ENCODE peak calls at places on chromosomes 1 and 21, in ten cellular contexts. One of them, this sample, is unnamed.

GRCh38 chr1:208219659-208220282 is 24.4 kb downstream of the PLXNA2 start:
- DNase-seq in brain microvascular endothelial cell: peak; percentile 60
- DNase-seq in posterior cingulate gyrus: no peak
- DNase-seq in lower leg skin: no peak
- DNase-seq in midbrain: no peak
- DNase-seq in GM18507: no peak
- DNase-seq in stimulated activated CD4-positive, alpha-beta T cell treated with anti-CD3 and anti-CD28 coated beads, Interleukin-1b, Interleukin-23, amount 100 ng/mL, for 4 hours: no peak
- DNase-seq in RPMI8226: no peak
- DNase-seq in stomach: no peak
- DNase-seq in type B pancreatic cell: no peak
- DNase-seq in this sample: peak; percentile 86

GRCh38 chr1:62438163-62438562 is 1.3 kb downstream of the USP1 start:
- DNase-seq in brain microvascular endothelial cell: no peak
- DNase-seq in posterior cingulate gyrus: no peak
- DNase-seq in lower leg skin: no peak
- DNase-seq in midbrain: no peak
- DNase-seq in GM18507: no peak
- DNase-seq in stimulated activated CD4-positive, alpha-beta T cell treated with anti-CD3 and anti-CD28 coated beads, Interleukin-1b, Interleukin-23, amount 100 ng/mL, for 4 hours: no peak
- DNase-seq in RPMI8226: peak; percentile 25
- DNase-seq in stomach: no peak
- DNase-seq in type B pancreatic cell: no peak
- DNase-seq in this sample: no peak

GRCh38 chr1:155079210-155079486 is 511 bp downstream of the EFNA3 start:
- DNase-seq in brain microvascular endothelial cell: no peak
- DNase-seq in posterior cingulate gyrus: no peak
- DNase-seq in lower leg skin: no peak
- DNase-seq in midbrain: no peak
- DNase-seq in GM18507: no peak
- DNase-seq in stimulated activated CD4-positive, alpha-beta T cell treated with anti-CD3 and anti-CD28 coated beads, Interleukin-1b, Interleukin-23, amount 100 ng/mL, for 4 hours: no peak
- DNase-seq in RPMI8226: no peak
- DNase-seq in stomach: no peak
- DNase-seq in type B pancreatic cell: no peak
- DNase-seq in this sample: no peak

GRCh38 chr1:48916121-48917069 is 139.7 kb upstream of the BEND5 start:
- DNase-seq in brain microvascular endothelial cell: peak; percentile 20
- DNase-seq in posterior cingulate gyrus: no peak
- DNase-seq in lower leg skin: no peak
- DNase-seq in midbrain: peak; percentile 40
- DNase-seq in GM18507: no peak
- DNase-seq in stimulated activated CD4-positive, alpha-beta T cell treated with anti-CD3 and anti-CD28 coated beads, Interleukin-1b, Interleukin-23, amount 100 ng/mL, for 4 hours: no peak
- DNase-seq in RPMI8226: peak; percentile 41
- DNase-seq in stomach: no peak
- DNase-seq in type B pancreatic cell: no peak
- DNase-seq in this sample: no peak

GRCh38 chr1:115411388-115412063 is 73.5 kb upstream of the NGF start:
- DNase-seq in brain microvascular endothelial cell: peak; percentile 45
- DNase-seq in posterior cingulate gyrus: no peak
- DNase-seq in lower leg skin: peak; percentile 36
- DNase-seq in midbrain: no peak
- DNase-seq in GM18507: no peak
- DNase-seq in stimulated activated CD4-positive, alpha-beta T cell treated with anti-CD3 and anti-CD28 coated beads, Interleukin-1b, Interleukin-23, amount 100 ng/mL, for 4 hours: no peak
- DNase-seq in RPMI8226: no peak
- DNase-seq in stomach: no peak
- DNase-seq in type B pancreatic cell: no peak
- DNase-seq in this sample: no peak

GRCh38 chr1:92886886-92887419 is 55.1 kb downstream of the RPL5 start:
- DNase-seq in brain microvascular endothelial cell: no peak
- DNase-seq in posterior cingulate gyrus: no peak
- DNase-seq in lower leg skin: no peak
- DNase-seq in midbrain: no peak
- DNase-seq in GM18507: no peak
- DNase-seq in stimulated activated CD4-positive, alpha-beta T cell treated with anti-CD3 and anti-CD28 coated beads, Interleukin-1b, Interleukin-23, amount 100 ng/mL, for 4 hours: no peak
- DNase-seq in RPMI8226: no peak
- DNase-seq in stomach: peak; percentile 67
- DNase-seq in type B pancreatic cell: no peak
- DNase-seq in this sample: no peak

GRCh38 chr1:201608635-201609395 is 69.9 kb downstream of the NAV1 start:
- DNase-seq in brain microvascular endothelial cell: no peak
- DNase-seq in posterior cingulate gyrus: peak; percentile 23
- DNase-seq in lower leg skin: no peak
- DNase-seq in midbrain: no peak
- DNase-seq in GM18507: no peak
- DNase-seq in stimulated activated CD4-positive, alpha-beta T cell treated with anti-CD3 and anti-CD28 coated beads, Interleukin-1b, Interleukin-23, amount 100 ng/mL, for 4 hours: no peak
- DNase-seq in RPMI8226: no peak
- DNase-seq in stomach: no peak
- DNase-seq in type B pancreatic cell: no peak
- DNase-seq in this sample: peak; percentile 72

GRCh38 chr1:16396591-16396990 is 29.5 kb downstream of the SZRD1 start:
- DNase-seq in brain microvascular endothelial cell: peak; percentile 64
- DNase-seq in posterior cingulate gyrus: peak; percentile 27
- DNase-seq in lower leg skin: peak; percentile 67
- DNase-seq in midbrain: no peak
- DNase-seq in GM18507: no peak
- DNase-seq in stimulated activated CD4-positive, alpha-beta T cell treated with anti-CD3 and anti-CD28 coated beads, Interleukin-1b, Interleukin-23, amount 100 ng/mL, for 4 hours: no peak
- DNase-seq in RPMI8226: no peak
- DNase-seq in stomach: no peak
- DNase-seq in type B pancreatic cell: no peak
- DNase-seq in this sample: no peak

GRCh38 chr1:156439771-156440183 is 60.8 kb downstream of the MEF2D start:
- DNase-seq in brain microvascular endothelial cell: no peak
- DNase-seq in posterior cingulate gyrus: no peak
- DNase-seq in lower leg skin: no peak
- DNase-seq in midbrain: no peak
- DNase-seq in GM18507: no peak
- DNase-seq in stimulated activated CD4-positive, alpha-beta T cell treated with anti-CD3 and anti-CD28 coated beads, Interleukin-1b, Interleukin-23, amount 100 ng/mL, for 4 hours: no peak
- DNase-seq in RPMI8226: no peak
- DNase-seq in stomach: no peak
- DNase-seq in type B pancreatic cell: no peak
- DNase-seq in this sample: no peak

GRCh38 chr1:62144238-62144831 is 50.3 kb upstream of the L1TD1 start:
- DNase-seq in brain microvascular endothelial cell: peak; percentile 71
- DNase-seq in posterior cingulate gyrus: no peak
- DNase-seq in lower leg skin: peak; percentile 25
- DNase-seq in midbrain: peak; percentile 80
- DNase-seq in GM18507: no peak
- DNase-seq in stimulated activated CD4-positive, alpha-beta T cell treated with anti-CD3 and anti-CD28 coated beads, Interleukin-1b, Interleukin-23, amount 100 ng/mL, for 4 hours: no peak
- DNase-seq in RPMI8226: peak; percentile 71
- DNase-seq in stomach: no peak
- DNase-seq in type B pancreatic cell: no peak
- DNase-seq in this sample: peak; percentile 10

GRCh38 chr1:234500269-234500668 is 21.3 kb upstream of the TARBP1 start:
- DNase-seq in brain microvascular endothelial cell: no peak
- DNase-seq in posterior cingulate gyrus: no peak
- DNase-seq in lower leg skin: no peak
- DNase-seq in midbrain: no peak
- DNase-seq in GM18507: no peak
- DNase-seq in stimulated activated CD4-positive, alpha-beta T cell treated with anti-CD3 and anti-CD28 coated beads, Interleukin-1b, Interleukin-23, amount 100 ng/mL, for 4 hours: no peak
- DNase-seq in RPMI8226: no peak
- DNase-seq in stomach: no peak
- DNase-seq in type B pancreatic cell: no peak
- DNase-seq in this sample: peak; percentile 50

GRCh38 chr1:181101581-181102226 is 13.2 kb downstream of the IER5 start:
- DNase-seq in brain microvascular endothelial cell: no peak
- DNase-seq in posterior cingulate gyrus: no peak
- DNase-seq in lower leg skin: no peak
- DNase-seq in midbrain: no peak
- DNase-seq in GM18507: no peak
- DNase-seq in stimulated activated CD4-positive, alpha-beta T cell treated with anti-CD3 and anti-CD28 coated beads, Interleukin-1b, Interleukin-23, amount 100 ng/mL, for 4 hours: no peak
- DNase-seq in RPMI8226: no peak
- DNase-seq in stomach: no peak
- DNase-seq in type B pancreatic cell: no peak
- DNase-seq in this sample: peak; percentile 35

GRCh38 chr1:53400761-53401379 is 58.3 kb upstream of the DMRTB1 start:
- DNase-seq in brain microvascular endothelial cell: no peak
- DNase-seq in posterior cingulate gyrus: no peak
- DNase-seq in lower leg skin: no peak
- DNase-seq in midbrain: no peak
- DNase-seq in GM18507: no peak
- DNase-seq in stimulated activated CD4-positive, alpha-beta T cell treated with anti-CD3 and anti-CD28 coated beads, Interleukin-1b, Interleukin-23, amount 100 ng/mL, for 4 hours: no peak
- DNase-seq in RPMI8226: no peak
- DNase-seq in stomach: no peak
- DNase-seq in type B pancreatic cell: no peak
- DNase-seq in this sample: peak; percentile 4

GRCh38 chr1:156748670-156749428 is 2.6 kb downstream of the HDGF start:
- DNase-seq in brain microvascular endothelial cell: no peak
- DNase-seq in posterior cingulate gyrus: no peak
- DNase-seq in lower leg skin: no peak
- DNase-seq in midbrain: peak; percentile 32
- DNase-seq in GM18507: no peak
- DNase-seq in stimulated activated CD4-positive, alpha-beta T cell treated with anti-CD3 and anti-CD28 coated beads, Interleukin-1b, Interleukin-23, amount 100 ng/mL, for 4 hours: no peak
- DNase-seq in RPMI8226: peak; percentile 75
- DNase-seq in stomach: peak; percentile 78
- DNase-seq in type B pancreatic cell: no peak
- DNase-seq in this sample: peak; percentile 75

GRCh38 chr21:33481314-33481943 is 1.7 kb upstream of the TMEM50B start:
- DNase-seq in brain microvascular endothelial cell: no peak
- DNase-seq in posterior cingulate gyrus: no peak
- DNase-seq in lower leg skin: no peak
- DNase-seq in midbrain: no peak
- DNase-seq in GM18507: no peak
- DNase-seq in stimulated activated CD4-positive, alpha-beta T cell treated with anti-CD3 and anti-CD28 coated beads, Interleukin-1b, Interleukin-23, amount 100 ng/mL, for 4 hours: no peak
- DNase-seq in RPMI8226: no peak
- DNase-seq in stomach: no peak
- DNase-seq in type B pancreatic cell: no peak
- DNase-seq in this sample: no peak

GRCh38 chr1:222127526-222128152 is 385.8 kb upstream of the DUSP10 start:
- DNase-seq in brain microvascular endothelial cell: no peak
- DNase-seq in posterior cingulate gyrus: no peak
- DNase-seq in lower leg skin: no peak
- DNase-seq in midbrain: no peak
- DNase-seq in GM18507: no peak
- DNase-seq in stimulated activated CD4-positive, alpha-beta T cell treated with anti-CD3 and anti-CD28 coated beads, Interleukin-1b, Interleukin-23, amount 100 ng/mL, for 4 hours: no peak
- DNase-seq in RPMI8226: no peak
- DNase-seq in stomach: no peak
- DNase-seq in type B pancreatic cell: no peak
- DNase-seq in this sample: no peak

GRCh38 chr1:29179641-29180184 is 2.0 kb downstream of the SRSF4 start:
- DNase-seq in brain microvascular endothelial cell: no peak
- DNase-seq in posterior cingulate gyrus: no peak
- DNase-seq in lower leg skin: no peak
- DNase-seq in midbrain: no peak
- DNase-seq in GM18507: no peak
- DNase-seq in stimulated activated CD4-positive, alpha-beta T cell treated with anti-CD3 and anti-CD28 coated beads, Interleukin-1b, Interleukin-23, amount 100 ng/mL, for 4 hours: no peak
- DNase-seq in RPMI8226: no peak
- DNase-seq in stomach: no peak
- DNase-seq in type B pancreatic cell: no peak
- DNase-seq in this sample: no peak

GRCh38 chr1:94757931-94758330 is 62.2 kb upstream of the SLC44A3 start:
- DNase-seq in brain microvascular endothelial cell: peak; percentile 94
- DNase-seq in posterior cingulate gyrus: no peak
- DNase-seq in lower leg skin: no peak
- DNase-seq in midbrain: no peak
- DNase-seq in GM18507: no peak
- DNase-seq in stimulated activated CD4-positive, alpha-beta T cell treated with anti-CD3 and anti-CD28 coated beads, Interleukin-1b, Interleukin-23, amount 100 ng/mL, for 4 hours: no peak
- DNase-seq in RPMI8226: no peak
- DNase-seq in stomach: no peak
- DNase-seq in type B pancreatic cell: no peak
- DNase-seq in this sample: peak; percentile 31

GRCh38 chr1:54996869-54997710 is 1.6 kb upstream of the BSND start:
- DNase-seq in brain microvascular endothelial cell: no peak
- DNase-seq in posterior cingulate gyrus: no peak
- DNase-seq in lower leg skin: no peak
- DNase-seq in midbrain: no peak
- DNase-seq in GM18507: no peak
- DNase-seq in stimulated activated CD4-positive, alpha-beta T cell treated with anti-CD3 and anti-CD28 coated beads, Interleukin-1b, Interleukin-23, amount 100 ng/mL, for 4 hours: no peak
- DNase-seq in RPMI8226: no peak
- DNase-seq in stomach: no peak
- DNase-seq in type B pancreatic cell: no peak
- DNase-seq in this sample: no peak

GRCh38 chr1:42380617-42381423 is at the start of gene RIMKLA:
- DNase-seq in brain microvascular endothelial cell: no peak
- DNase-seq in posterior cingulate gyrus: peak; percentile 65
- DNase-seq in lower leg skin: no peak
- DNase-seq in midbrain: peak; percentile 58
- DNase-seq in GM18507: peak; percentile 86
- DNase-seq in stimulated activated CD4-positive, alpha-beta T cell treated with anti-CD3 and anti-CD28 coated beads, Interleukin-1b, Interleukin-23, amount 100 ng/mL, for 4 hours: peak; percentile 39
- DNase-seq in RPMI8226: peak; percentile 67
- DNase-seq in stomach: peak; percentile 69
- DNase-seq in type B pancreatic cell: peak; percentile 70
- DNase-seq in this sample: peak; percentile 58

GRCh38 chr1:15062479-15063099 is 91.0 kb upstream of the TMEM51 start:
- DNase-seq in brain microvascular endothelial cell: no peak
- DNase-seq in posterior cingulate gyrus: no peak
- DNase-seq in lower leg skin: no peak
- DNase-seq in midbrain: no peak
- DNase-seq in GM18507: no peak
- DNase-seq in stimulated activated CD4-positive, alpha-beta T cell treated with anti-CD3 and anti-CD28 coated beads, Interleukin-1b, Interleukin-23, amount 100 ng/mL, for 4 hours: no peak
- DNase-seq in RPMI8226: no peak
- DNase-seq in stomach: no peak
- DNase-seq in type B pancreatic cell: no peak
- DNase-seq in this sample: no peak

GRCh38 chr1:4964634-4965345 is 310.4 kb downstream of the AJAP1 start:
- DNase-seq in brain microvascular endothelial cell: no peak
- DNase-seq in posterior cingulate gyrus: no peak
- DNase-seq in lower leg skin: no peak
- DNase-seq in midbrain: no peak
- DNase-seq in GM18507: no peak
- DNase-seq in stimulated activated CD4-positive, alpha-beta T cell treated with anti-CD3 and anti-CD28 coated beads, Interleukin-1b, Interleukin-23, amount 100 ng/mL, for 4 hours: no peak
- DNase-seq in RPMI8226: no peak
- DNase-seq in stomach: no peak
- DNase-seq in type B pancreatic cell: no peak
- DNase-seq in this sample: no peak

GRCh38 chr1:246587606-246588005 is 21.4 kb downstream of the CNST start:
- DNase-seq in brain microvascular endothelial cell: no peak
- DNase-seq in posterior cingulate gyrus: no peak
- DNase-seq in lower leg skin: no peak
- DNase-seq in midbrain: no peak
- DNase-seq in GM18507: no peak
- DNase-seq in stimulated activated CD4-positive, alpha-beta T cell treated with anti-CD3 and anti-CD28 coated beads, Interleukin-1b, Interleukin-23, amount 100 ng/mL, for 4 hours: no peak
- DNase-seq in RPMI8226: no peak
- DNase-seq in stomach: no peak
- DNase-seq in type B pancreatic cell: no peak
- DNase-seq in this sample: no peak

GRCh38 chr1:161013591-161014513 is 7.1 kb downstream of the F11R start:
- DNase-seq in brain microvascular endothelial cell: peak; percentile 74
- DNase-seq in posterior cingulate gyrus: peak; percentile 34
- DNase-seq in lower leg skin: peak; percentile 84
- DNase-seq in midbrain: peak; percentile 17
- DNase-seq in GM18507: peak; percentile 64
- DNase-seq in stimulated activated CD4-positive, alpha-beta T cell treated with anti-CD3 and anti-CD28 coated beads, Interleukin-1b, Interleukin-23, amount 100 ng/mL, for 4 hours: peak; percentile 28
- DNase-seq in RPMI8226: peak; percentile 95
- DNase-seq in stomach: peak; percentile 89
- DNase-seq in type B pancreatic cell: no peak
- DNase-seq in this sample: peak; percentile 83

This sample was measured in tibial artery.